ENCODE peak calls at places on chromosomes 3 and 15, in nine cellular contexts. One of them, this sample, is unnamed.

GRCh38 chr3:179464296-179465092 is 13.2 kb upstream of the GNB4 start:
- DNase-seq in MM.1S: peak; percentile 23
- DNase-seq in spleen: peak; percentile 76
- DNase-seq in IMR-90: no peak
- DNase-seq in HCT116: no peak
- DNase-seq in A673: no peak
- DNase-seq in heart left ventricle: no peak
- DNase-seq in ovary: no peak
- DNase-seq in cardiac muscle cell: no peak
- DNase-seq in this sample: peak; percentile 75

GRCh38 chr3:2861920-2862319 is 248.3 kb downstream of the IL5RA start:
- DNase-seq in heart left ventricle: no peak
- DNase-seq in MM.1S: no peak
- DNase-seq in IMR-90: no peak
- DNase-seq in HCT116: no peak
- DNase-seq in A673: no peak
- DNase-seq in spleen: no peak
- DNase-seq in cardiac muscle cell: no peak
- DNase-seq in ovary: no peak
- DNase-seq in this sample: no peak

GRCh38 chr15:90701880-90702630 is 15.1 kb upstream of the BLM start:
- DNase-seq in cardiac muscle cell: no peak
- DNase-seq in IMR-90: no peak
- DNase-seq in heart left ventricle: no peak
- DNase-seq in A673: no peak
- DNase-seq in HCT116: no peak
- DNase-seq in MM.1S: no peak
- DNase-seq in ovary: no peak
- DNase-seq in spleen: no peak
- DNase-seq in this sample: no peak

GRCh38 chr15:44501768-44502366 is 35.1 kb upstream of the EIF3J start:
- DNase-seq in IMR-90: peak; percentile 66
- DNase-seq in heart left ventricle: no peak
- DNase-seq in spleen: no peak
- DNase-seq in MM.1S: peak; percentile 32
- DNase-seq in A673: peak; percentile 58
- DNase-seq in HCT116: peak; percentile 4
- DNase-seq in cardiac muscle cell: peak; percentile 18
- DNase-seq in ovary: no peak
- DNase-seq in this sample: no peak

GRCh38 chr3:73399106-73399505 is 225.6 kb downstream of the PDZRN3 start:
- DNase-seq in HCT116: no peak
- DNase-seq in cardiac muscle cell: no peak
- DNase-seq in heart left ventricle: no peak
- DNase-seq in MM.1S: no peak
- DNase-seq in ovary: no peak
- DNase-seq in spleen: no peak
- DNase-seq in A673: peak; percentile 1
- DNase-seq in IMR-90: peak; percentile 60
- DNase-seq in this sample: no peak

GRCh38 chr3:124599779-124600693 is 130.2 kb upstream of the UMPS start:
- DNase-seq in spleen: no peak
- DNase-seq in HCT116: peak; percentile 58
- DNase-seq in A673: no peak
- DNase-seq in ovary: no peak
- DNase-seq in cardiac muscle cell: peak; percentile 52
- DNase-seq in heart left ventricle: peak; percentile 36
- DNase-seq in MM.1S: peak; percentile 33
- DNase-seq in IMR-90: peak; percentile 4
- DNase-seq in this sample: no peak

GRCh38 chr15:52011711-52012144 is 7.3 kb upstream of the MAPK6 start:
- DNase-seq in cardiac muscle cell: peak; percentile 6
- DNase-seq in ovary: no peak
- DNase-seq in IMR-90: no peak
- DNase-seq in A673: no peak
- DNase-seq in MM.1S: no peak
- DNase-seq in HCT116: no peak
- DNase-seq in heart left ventricle: no peak
- DNase-seq in spleen: no peak
- DNase-seq in this sample: no peak

GRCh38 chr3:184260571-184261269 is 633 bp downstream of the CAMK2N2 start:
- DNase-seq in spleen: no peak
- DNase-seq in MM.1S: no peak
- DNase-seq in HCT116: no peak
- DNase-seq in IMR-90: no peak
- DNase-seq in A673: no peak
- DNase-seq in ovary: no peak
- DNase-seq in cardiac muscle cell: no peak
- DNase-seq in heart left ventricle: no peak
- DNase-seq in this sample: peak; percentile 79

GRCh38 chr3:197793246-197793645 is 2.2 kb downstream of the LRCH3 start:
- DNase-seq in MM.1S: no peak
- DNase-seq in ovary: no peak
- DNase-seq in HCT116: no peak
- DNase-seq in IMR-90: peak; percentile 63
- DNase-seq in spleen: no peak
- DNase-seq in heart left ventricle: no peak
- DNase-seq in cardiac muscle cell: no peak
- DNase-seq in A673: peak; percentile 22
- DNase-seq in this sample: no peak

GRCh38 chr3:112472676-112473075 is 26.6 kb downstream of the BTLA start:
- DNase-seq in MM.1S: no peak
- DNase-seq in ovary: no peak
- DNase-seq in HCT116: no peak
- DNase-seq in IMR-90: no peak
- DNase-seq in cardiac muscle cell: no peak
- DNase-seq in spleen: no peak
- DNase-seq in A673: no peak
- DNase-seq in heart left ventricle: no peak
- DNase-seq in this sample: no peak

GRCh38 chr3:133589503-133589902 is 16.0 kb downstream of the CDV3 start:
- DNase-seq in heart left ventricle: peak; percentile 56
- DNase-seq in ovary: no peak
- DNase-seq in A673: no peak
- DNase-seq in spleen: no peak
- DNase-seq in IMR-90: no peak
- DNase-seq in HCT116: no peak
- DNase-seq in cardiac muscle cell: no peak
- DNase-seq in MM.1S: no peak
- DNase-seq in this sample: no peak

GRCh38 chr3:133591271-133591742 is 17.8 kb downstream of the CDV3 start:
- DNase-seq in MM.1S: no peak
- DNase-seq in ovary: no peak
- DNase-seq in cardiac muscle cell: no peak
- DNase-seq in heart left ventricle: no peak
- DNase-seq in IMR-90: peak; percentile 43
- DNase-seq in HCT116: no peak
- DNase-seq in spleen: no peak
- DNase-seq in A673: no peak
- DNase-seq in this sample: no peak

GRCh38 chr3:133588035-133588434 is 14.5 kb downstream of the CDV3 start:
- DNase-seq in spleen: no peak
- DNase-seq in ovary: no peak
- DNase-seq in IMR-90: no peak
- DNase-seq in cardiac muscle cell: no peak
- DNase-seq in HCT116: no peak
- DNase-seq in MM.1S: no peak
- DNase-seq in heart left ventricle: no peak
- DNase-seq in A673: no peak
- DNase-seq in this sample: no peak

GRCh38 chr3:133592843-133593242 is 19.4 kb downstream of the CDV3 start:
- DNase-seq in heart left ventricle: no peak
- DNase-seq in cardiac muscle cell: no peak
- DNase-seq in spleen: no peak
- DNase-seq in MM.1S: no peak
- DNase-seq in A673: no peak
- DNase-seq in HCT116: no peak
- DNase-seq in IMR-90: no peak
- DNase-seq in ovary: no peak
- DNase-seq in this sample: no peak

DNA sequence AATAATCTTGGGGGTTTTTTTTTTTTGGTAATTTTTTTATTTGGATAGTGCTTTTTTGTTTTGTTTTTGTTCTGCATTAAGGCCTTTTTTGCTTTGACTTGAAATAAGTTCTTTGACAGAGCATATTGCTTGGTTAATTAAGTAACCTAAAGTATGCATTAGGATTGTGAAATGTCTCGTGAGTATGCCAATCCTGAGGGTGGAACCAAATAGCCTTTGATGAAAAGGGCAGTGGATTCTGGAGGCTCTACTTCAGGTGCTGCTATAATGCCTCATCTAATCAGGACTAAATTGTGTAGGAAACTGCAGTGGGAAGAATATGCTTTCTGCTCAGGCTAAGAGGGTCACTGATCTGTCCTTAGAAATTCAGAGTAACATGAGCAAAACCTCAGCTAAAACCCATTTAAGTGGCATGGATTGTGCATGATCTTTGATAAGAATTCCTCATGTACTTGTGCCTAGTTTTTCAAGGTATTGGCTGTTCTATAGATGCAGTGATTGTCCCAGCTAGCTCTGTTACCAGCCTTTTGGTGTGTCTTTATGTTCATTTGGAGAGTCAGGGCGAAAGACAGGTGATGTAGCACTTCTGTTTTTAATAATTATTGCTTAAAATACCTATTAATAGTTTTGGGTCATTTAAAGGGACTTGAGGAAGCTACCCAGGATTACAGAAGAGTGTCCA is 15.4 kb downstream of the CDV3 start:
- DNase-seq in ovary: no peak
- DNase-seq in heart left ventricle: no peak
- DNase-seq in spleen: no peak
- DNase-seq in cardiac muscle cell: no peak
- DNase-seq in A673: no peak
- DNase-seq in IMR-90: no peak
- DNase-seq in HCT116: no peak
- DNase-seq in MM.1S: no peak
- DNase-seq in this sample: no peak
- H3K27ac ChIP-seq in ovary: no peak overlapping the region
- H3K27ac ChIP-seq in heart left ventricle: no peak overlapping the region
- H3K27ac ChIP-seq in spleen: no peak overlapping the region
- H3K27ac ChIP-seq in cardiac muscle cell: peak overlapping the region; percentile 39
- H3K27ac ChIP-seq in A673: no peak overlapping the region
- H3K27ac ChIP-seq in IMR-90: no peak overlapping the region
- H3K27ac ChIP-seq in HCT116: no peak overlapping the region
- H3K27ac ChIP-seq in MM.1S: no peak overlapping the region
- H3K27ac ChIP-seq in this sample: no peak overlapping the region

GRCh38 chr3:147383617-147384016 is 22.7 kb downstream of the ZIC4 start:
- DNase-seq in ovary: no peak
- DNase-seq in MM.1S: no peak
- DNase-seq in IMR-90: no peak
- DNase-seq in heart left ventricle: no peak
- DNase-seq in HCT116: peak; percentile 3
- DNase-seq in A673: peak; percentile 51
- DNase-seq in cardiac muscle cell: peak; percentile 54
- DNase-seq in spleen: no peak
- DNase-seq in this sample: no peak
- TF ChIP-seq CTCF in ovary: no peak
- TF ChIP-seq CTCF in MM.1S: peak; percentile 12
- TF ChIP-seq CTCF in IMR-90: no peak
- TF ChIP-seq CTCF in heart left ventricle: no peak
- TF ChIP-seq CTCF in HCT116: peak; percentile 65
- TF ChIP-seq CTCF in A673: peak; percentile 71
- TF ChIP-seq CTCF in cardiac muscle cell: peak; percentile 40
- TF ChIP-seq CTCF in spleen: no peak
- TF ChIP-seq CTCF in this sample: no peak

DNA sequence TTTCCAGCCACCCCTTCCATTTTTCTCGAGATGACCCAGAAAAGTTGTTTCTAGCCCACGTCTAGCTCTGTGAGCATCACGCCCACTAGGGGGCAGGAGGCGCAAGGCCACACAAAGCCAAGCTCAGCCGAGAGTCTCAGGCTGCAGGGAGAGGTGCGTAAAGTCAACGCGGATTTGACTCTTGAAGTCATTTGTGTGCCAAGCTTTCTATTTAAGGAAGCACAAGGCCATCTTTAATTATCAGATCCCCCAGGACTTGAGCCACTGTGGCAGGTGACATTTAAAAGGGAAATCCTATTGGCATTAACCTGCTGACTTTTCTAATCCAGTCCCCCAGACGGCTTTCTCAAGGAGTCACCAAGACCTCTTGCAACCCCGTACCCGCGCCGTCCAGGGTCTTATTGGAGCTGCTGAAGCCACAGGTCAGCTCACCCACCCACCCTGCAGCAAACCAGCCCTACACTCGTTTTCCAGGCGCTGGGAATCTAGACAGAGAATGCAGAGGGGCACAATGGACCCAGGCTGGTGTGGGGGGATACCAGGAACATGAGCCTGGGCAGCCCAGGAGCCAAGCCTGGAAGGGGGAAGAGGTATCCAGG is 62.1 kb downstream of the CAPN7 start:
- DNase-seq in MM.1S: peak; percentile 83
- DNase-seq in A673: peak; percentile 93
- DNase-seq in heart left ventricle: peak; percentile 86
- DNase-seq in ovary: peak; percentile 91
- DNase-seq in IMR-90: peak; percentile 83
- DNase-seq in HCT116: peak; percentile 65
- DNase-seq in cardiac muscle cell: peak; percentile 91
- DNase-seq in spleen: peak; percentile 95
- DNase-seq in this sample: peak; percentile 92
- H3K4me1 ChIP-seq in MM.1S: no peaks in the 10 kb centered on the region
- H3K4me1 ChIP-seq in A673: peaks cover 24% of the 10 kb centered on the region
- H3K4me1 ChIP-seq in heart left ventricle: peaks cover 20% of the 10 kb centered on the region
- H3K4me1 ChIP-seq in ovary: peaks cover 15% of the 10 kb centered on the region
- H3K4me1 ChIP-seq in IMR-90: peaks cover 13% of the 10 kb centered on the region
- H3K4me1 ChIP-seq in HCT116: peaks cover 13% of the 10 kb centered on the region
- H3K4me1 ChIP-seq in cardiac muscle cell: peaks cover 5% of the 10 kb centered on the region
- H3K4me1 ChIP-seq in spleen: peaks cover 77% of the 10 kb centered on the region
- H3K4me1 ChIP-seq in this sample: peaks cover 10% of the 10 kb centered on the region

DNA sequence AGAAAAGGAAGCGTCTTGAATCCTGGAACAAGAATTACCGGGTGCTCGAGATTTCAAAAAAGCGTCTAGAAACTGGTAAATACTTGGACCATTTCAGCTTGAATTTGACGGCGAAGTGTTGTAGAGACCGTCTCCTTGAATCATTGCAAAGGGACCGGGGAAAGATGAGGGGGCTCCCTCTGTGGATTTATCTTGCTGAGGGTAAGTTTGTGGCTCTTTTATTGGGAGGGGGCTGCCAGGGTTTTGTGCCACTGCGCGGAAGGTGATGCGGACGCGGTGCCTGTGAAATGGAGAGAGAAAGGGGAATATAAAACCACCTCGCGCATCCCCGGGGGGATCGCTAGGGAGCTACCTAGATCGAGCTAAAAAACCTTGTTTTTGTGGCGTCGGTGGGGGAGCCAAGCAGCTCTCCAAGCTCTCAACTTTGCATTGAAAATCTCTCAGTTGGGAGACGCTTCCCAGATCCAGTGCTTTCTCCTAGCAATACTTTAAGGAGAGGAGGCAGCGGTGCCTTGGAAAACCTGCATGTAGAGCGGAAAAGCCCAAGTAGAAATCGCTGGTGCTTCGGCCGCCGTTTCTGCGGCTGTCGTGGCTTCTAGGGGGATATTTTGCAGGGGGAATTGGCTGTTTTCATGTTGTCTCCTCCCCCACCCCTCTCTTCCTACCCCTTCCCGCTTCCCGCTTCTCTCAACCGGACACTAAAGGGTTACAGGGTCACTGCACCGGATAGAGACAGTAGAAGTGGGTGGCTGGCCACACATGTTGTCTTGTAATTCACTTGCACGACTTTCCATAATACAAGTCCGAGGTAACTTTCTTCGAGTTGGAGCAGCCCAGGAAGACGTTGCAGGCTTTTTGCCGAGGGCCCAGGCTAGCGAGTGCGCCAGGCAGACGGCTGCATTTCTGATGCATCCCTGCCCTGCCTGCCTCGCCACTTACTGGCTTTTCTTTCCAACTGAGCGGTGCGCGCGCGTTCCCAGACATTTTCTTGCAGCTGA is 187.6 kb downstream of the NLGN1 start:
- DNase-seq in A673: peak; percentile 21
- DNase-seq in MM.1S: peak; percentile 11
- DNase-seq in heart left ventricle: peak; percentile 49
- DNase-seq in IMR-90: peak; percentile 57
- DNase-seq in HCT116: no peak
- DNase-seq in spleen: no peak
- DNase-seq in ovary: peak; percentile 26
- DNase-seq in cardiac muscle cell: peak; percentile 72
- DNase-seq in this sample: peak; percentile 68
- H3K27ac ChIP-seq in A673: no peak overlapping the region
- H3K27ac ChIP-seq in MM.1S: no peak overlapping the region
- H3K27ac ChIP-seq in heart left ventricle: no peak overlapping the region
- H3K27ac ChIP-seq in IMR-90: peak overlapping the region; percentile 0
- H3K27ac ChIP-seq in HCT116: no peak overlapping the region
- H3K27ac ChIP-seq in spleen: no peak overlapping the region
- H3K27ac ChIP-seq in ovary: no peak overlapping the region
- H3K27ac ChIP-seq in cardiac muscle cell: no peak overlapping the region
- H3K27ac ChIP-seq in this sample: peak overlapping the region; percentile 6

This sample was measured in kidney.